ENCODE peak calls at places on chromosome 12, in six cellular contexts. C is SJSA1, W is Caco-2, H is psoas muscle, S is testis, I is aorta. J is an unnamed sample. For H3K9me3, the result is how much of the 10 kb centered on the place peaks cover.

GRCh38 chr12:8697120-8697475 is 693 bp upstream of the RIMKLB start:
- DNase-seq in S (peak), I (no peak), C (no peak), H (peak), W (peak), J (no peak)

GRCh38 chr12:51855586-51856428 is 7.3 kb upstream of the FIGNL2 start:
- DNase-seq in S (peak), W (peak), H (no peak), I (no peak), C (no peak), J (peak)

GRCh38 chr12:39309516-39309915 is 133.4 kb downstream of the KIF21A start:
- DNase-seq in I (no peak), W (no peak), S (no peak), C (no peak), H (no peak), J (no peak)

GRCh38 chr12:25745281-25745680 is 192.2 kb upstream of the LMNTD1 start:
- DNase-seq in I (no peak), C (no peak), W (no peak), S (no peak), H (no peak), J (no peak)

GRCh38 chr12:64779349-64779974 is 20.3 kb upstream of the GNS start:
- DNase-seq in I (no peak), W (no peak), C (no peak), H (no peak), S (no peak), J (no peak)

GRCh38 chr12:12985817-12986408 is 14.2 kb downstream of the HEBP1 start:
- DNase-seq in C (no peak), S (peak), I (no peak), H (no peak), W (peak), J (peak)

GRCh38 chr12:2402180-2402579 is 349.4 kb downstream of the CACNA1C start:
- DNase-seq in C (no peak), I (no peak), W (no peak), S (no peak), H (no peak), J (no peak)

GRCh38 chr12:94872007-94872653 is 131.4 kb downstream of the NDUFA12 start:
- DNase-seq in I (no peak), W (no peak), S (no peak), C (no peak), H (no peak), J (no peak)

GRCh38 chr12:103441437-103442186 is 54.2 kb downstream of the C12orf42 start:
- DNase-seq in S (no peak), I (no peak), H (no peak), W (no peak), C (no peak), J (no peak)

GRCh38 chr12:59383426-59383822 is 212.4 kb upstream of the SLC16A7 start:
- DNase-seq in W (no peak), H (no peak), C (no peak), S (no peak), I (no peak), J (no peak)

GRCh38 chr12:27424631-27425230 is 21.8 kb upstream of the SMCO2 start:
- DNase-seq in W (peak), H (no peak), C (no peak), S (peak), I (no peak), J (peak)

DNA sequence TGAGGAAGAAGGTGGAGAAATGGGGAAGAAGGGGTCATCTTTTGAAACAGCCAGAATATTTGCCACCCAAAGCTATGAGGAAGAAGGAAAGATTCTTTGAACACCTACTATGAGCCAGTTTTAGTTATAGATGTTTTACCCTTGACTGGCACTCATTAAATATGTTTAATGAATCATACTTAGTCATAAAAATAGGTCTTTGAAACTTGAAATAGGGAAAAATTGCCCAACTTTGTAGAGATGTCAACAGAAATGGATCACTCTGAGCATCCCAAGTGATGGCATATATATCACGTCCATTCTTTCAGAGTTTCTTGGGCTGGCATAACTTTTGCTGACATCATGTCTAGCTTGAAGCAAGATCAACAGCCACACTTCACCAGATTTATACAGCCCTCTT is 263.5 kb downstream of the RPAP3 start:
- DNase-seq in I (no peak), H (no peak), S (no peak), W (no peak), C (no peak), J (no peak)
- H3K9me3 ChIP-seq in I (under half), H (under half), S (under half), W (under half), C (under half), J (under half)

GRCh38 chr12:34305176-34305575 is 282.9 kb downstream of the ALG10 start:
- DNase-seq in C (no peak), S (no peak), I (no peak), H (no peak), W (no peak), J (no peak)
- H3K9me3 ChIP-seq in C (under half), S (under half), I (under half), H (under half), W (under half), J (half or more)

DNA sequence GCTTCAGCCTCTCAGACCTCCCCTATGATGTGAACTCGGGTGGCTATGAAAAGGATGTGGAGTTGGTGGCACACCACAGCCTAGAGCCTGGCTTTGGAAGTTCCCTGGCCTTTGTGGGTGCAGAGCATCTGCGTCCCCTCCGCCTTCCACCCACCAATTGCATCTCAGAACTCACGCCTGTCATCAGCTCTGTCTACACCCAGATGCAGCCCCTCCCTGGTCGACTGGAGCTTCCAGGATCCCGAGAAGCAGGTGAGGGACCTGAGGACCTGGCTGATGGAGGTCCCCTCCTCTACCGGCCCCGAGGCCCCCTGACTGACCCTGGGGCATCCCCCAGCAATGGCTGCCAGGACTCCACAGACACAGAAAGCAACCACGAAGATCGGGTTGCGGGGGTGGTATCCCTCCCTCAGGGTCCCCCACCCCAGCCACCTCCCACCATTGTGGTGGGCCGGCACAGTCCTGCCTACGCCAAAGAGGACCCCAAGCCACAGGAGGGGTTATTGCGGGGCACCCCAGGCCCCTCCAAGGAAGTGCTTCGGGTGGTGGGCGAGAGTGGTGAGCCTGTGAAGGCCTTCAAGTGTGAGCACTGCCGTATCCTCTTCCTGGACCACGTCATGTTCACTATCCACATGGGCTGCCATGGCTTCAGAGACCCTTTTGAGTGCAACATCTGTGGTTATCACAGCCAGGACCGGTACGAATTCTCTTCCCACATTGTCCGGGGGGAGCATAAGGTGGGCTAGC is 7.0 kb upstream of the RPS26 start:
- DNase-seq in C (no peak), I (no peak), W (no peak), S (no peak), H (no peak), J (no peak)
- H3K9me3 ChIP-seq in C (under half), I (under half), W (under half), S (under half), H (under half), J (under half)

DNA sequence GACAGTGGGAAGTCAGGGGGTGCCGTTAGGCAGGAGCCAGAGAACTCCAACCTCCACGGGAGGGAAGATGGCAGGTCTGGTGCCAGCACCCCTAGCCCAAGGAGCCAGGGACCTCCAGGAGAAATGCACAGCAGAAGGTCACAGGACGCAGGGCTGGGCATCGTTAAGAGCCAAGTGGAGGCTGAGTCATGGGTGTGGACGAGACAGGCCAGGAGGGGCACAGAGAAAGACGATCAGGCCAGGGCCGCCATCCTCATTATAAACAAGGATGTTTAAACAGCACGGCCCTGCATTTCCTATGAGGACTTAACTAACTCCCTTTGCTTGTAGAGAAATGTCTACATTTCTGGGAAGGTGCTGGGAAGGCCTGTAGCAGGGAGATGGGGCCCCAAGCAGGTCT is 77.9 kb upstream of the FZD10 start:
- DNase-seq in I (no peak), W (no peak), C (no peak), S (no peak), H (no peak), J (no peak)
- H3K9me3 ChIP-seq in I (under half), W (under half), C (under half), S (under half), H (under half), J (under half)